ENCODE peak calls at places on chromosomes 13 and 19, in ten cellular contexts. Q is left ventricle myocardium inferior; Z is foreskin keratinocyte; W is CD4-positive, alpha-beta T cell; V is cardiac fibroblast; D is AG09319; F is neural progenitor cell; A is progenitor cell of endocrine pancreas; N is dorsolateral prefrontal cortex; K is colonic mucosa. C is an unnamed sample.

GRCh38 chr13:30900952-30901749 is 4.9 kb upstream of the MEDAG start:
- DNase-seq in Z (no peak), W (no peak), D (no peak), Q (no peak), N (no peak), K (no peak), A (no peak), V (no peak), F (no peak), C (no peak)

GRCh38 chr19:33047422-33047821 is 17.3 kb downstream of the RHPN2 start:
- DNase-seq in F (no peak), K (peak; percentile 92), Z (peak; percentile 97), D (no peak), A (peak; percentile 34), W (no peak), N (no peak), V (no peak), Q (no peak), C (no peak)

GRCh38 chr13:51050021-51050886 is 60.8 kb downstream of the C13orf42 start:
- DNase-seq in F (no peak), K (no peak), Q (no peak), V (no peak), W (no peak), D (no peak), Z (no peak), N (no peak), A (no peak), C (no peak)

GRCh38 chr19:46622118-46622446 is 2.8 kb downstream of the PTGIR start:
- DNase-seq in D (no peak), K (no peak), A (no peak), F (no peak), V (no peak), Q (no peak), Z (no peak), N (no peak), W (no peak), C (no peak)

GRCh38 chr13:21528616-21529015 is 69.5 kb upstream of the ZDHHC20 start:
- DNase-seq in Q (no peak), F (no peak), A (no peak), K (no peak), D (no peak), Z (peak; percentile 23), N (no peak), V (peak; percentile 52), W (no peak), C (no peak)

GRCh38 chr13:28613562-28613961 is 45.4 kb upstream of the POMP start:
- DNase-seq in V (no peak), Z (no peak), D (no peak), A (no peak), N (no peak), Q (no peak), W (no peak), K (peak; percentile 21), F (no peak), C (no peak)

GRCh38 chr13:101785858-101786257 is 333.4 kb downstream of the ITGBL1 start:
- DNase-seq in F (peak; percentile 64), Q (peak; percentile 19), K (no peak), D (peak; percentile 4), N (no peak), V (peak; percentile 0), Z (no peak), A (no peak), W (no peak), C (no peak)

GRCh38 chr13:30520571-30520970 is 54.8 kb upstream of the HMGB1 start:
- DNase-seq in V (peak; percentile 19), Z (peak; percentile 59), Q (no peak), A (no peak), K (no peak), W (no peak), N (no peak), D (no peak), F (no peak), C (no peak)

DNA sequence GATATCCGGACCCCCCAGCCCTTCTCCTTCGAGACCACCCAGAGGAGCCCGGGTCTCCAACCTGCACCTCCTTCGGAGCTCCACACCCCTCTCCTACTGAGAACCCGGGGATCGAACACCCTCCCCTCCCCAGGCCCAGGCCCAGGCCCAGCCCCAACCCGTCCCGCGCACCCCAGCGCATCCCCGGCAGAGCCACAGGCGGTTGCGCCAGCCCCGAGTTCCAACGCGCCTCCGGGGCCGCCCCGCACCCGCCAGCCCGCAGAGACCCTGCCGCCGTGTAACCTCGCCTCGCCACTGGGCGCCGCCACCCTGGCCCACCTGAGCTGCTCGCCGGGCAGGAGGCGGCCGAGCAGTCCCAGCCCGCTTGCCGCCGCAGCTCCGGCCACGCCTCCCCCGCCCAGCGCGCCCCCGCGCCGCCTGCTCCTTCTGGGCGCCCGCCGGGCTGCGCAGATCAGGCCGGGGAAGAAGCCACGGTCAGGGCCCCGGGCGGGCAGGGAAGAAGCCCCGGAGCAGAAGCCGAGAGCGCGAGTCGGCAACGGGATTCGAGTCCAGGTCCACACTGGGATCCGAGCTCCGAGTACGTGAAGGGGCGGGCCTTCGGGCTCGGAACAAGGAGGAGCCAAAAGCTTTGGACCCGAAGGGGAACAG is at the start of gene MBOAT7:
- DNase-seq in V (no peak), A (peak; percentile 88), F (no peak), D (no peak), W (no peak), N (no peak), Z (no peak), Q (no peak), K (no peak), C (peak; percentile 83)
- TF ChIP-seq CTCF in V (no peak), A (peak; percentile 61), F (peak; percentile 45), D (no peak), W (no peak), N (peak; percentile 11), Z (peak; percentile 55), Q (peak; percentile 44), K (no peak), C (peak; percentile 26)

DNA sequence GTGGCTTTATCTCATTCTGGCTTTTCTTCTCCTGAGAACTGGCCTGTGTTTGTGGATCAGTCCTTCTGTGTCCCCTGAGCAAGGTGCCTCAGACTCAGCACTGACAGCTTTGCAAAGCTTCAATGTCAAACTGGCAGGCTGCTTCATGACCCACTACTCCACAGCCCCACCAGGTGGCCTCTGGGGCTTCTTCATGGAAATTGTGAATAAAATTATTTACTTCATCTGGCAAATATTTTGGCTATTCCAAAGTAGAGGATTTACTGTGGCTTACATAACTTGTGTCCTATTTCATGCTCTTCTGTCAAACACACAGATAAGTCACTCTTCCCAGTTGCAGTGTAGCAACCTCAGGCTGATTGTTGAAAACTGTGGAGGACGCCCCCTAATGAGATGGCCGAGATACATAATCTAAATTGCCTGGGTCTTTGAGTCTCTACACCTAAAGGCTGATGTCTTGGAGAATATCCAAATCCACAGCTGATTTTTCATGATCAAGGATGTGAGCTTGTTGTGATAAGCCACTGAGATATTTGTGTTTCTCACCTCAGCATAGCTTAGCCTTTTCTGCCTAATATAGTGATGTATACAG is 721.9 kb upstream of the SLC10A2 start:
- DNase-seq in A (no peak), F (no peak), Q (peak; percentile 31), V (no peak), W (no peak), D (no peak), Z (peak; percentile 5), K (no peak), N (no peak), C (no peak)
- TF ChIP-seq CTCF in A (peak; percentile 53), F (peak; percentile 43), Q (peak; percentile 59), V (peak; percentile 5), W (no peak), D (no peak), Z (peak; percentile 36), K (no peak), N (no peak), C (no peak)

GRCh38 chr19:4363571-4364304 is 20.4 kb downstream of the MPND start:
- DNase-seq in Q (no peak), W (no peak), Z (no peak), V (no peak), K (no peak), F (no peak), D (no peak), N (no peak), A (no peak), C (no peak)

GRCh38 chr19:4360641-4361151 is 17.3 kb downstream of the MPND start:
- DNase-seq in Z (no peak), V (no peak), F (no peak), A (no peak), Q (no peak), N (peak; percentile 48), D (no peak), W (no peak), K (no peak), C (no peak)

GRCh38 chr19:4362038-4362828 is 18.9 kb downstream of the MPND start:
- DNase-seq in D (no peak), W (no peak), V (no peak), K (no peak), Q (no peak), F (no peak), N (peak; percentile 42), A (no peak), Z (no peak), C (no peak)

GRCh38 chr19:4361152-4362037 is 18.0 kb downstream of the MPND start:
- DNase-seq in V (no peak), D (no peak), W (no peak), F (peak; percentile 39), Z (no peak), A (no peak), K (no peak), Q (no peak), N (peak; percentile 57), C (no peak)

DNA sequence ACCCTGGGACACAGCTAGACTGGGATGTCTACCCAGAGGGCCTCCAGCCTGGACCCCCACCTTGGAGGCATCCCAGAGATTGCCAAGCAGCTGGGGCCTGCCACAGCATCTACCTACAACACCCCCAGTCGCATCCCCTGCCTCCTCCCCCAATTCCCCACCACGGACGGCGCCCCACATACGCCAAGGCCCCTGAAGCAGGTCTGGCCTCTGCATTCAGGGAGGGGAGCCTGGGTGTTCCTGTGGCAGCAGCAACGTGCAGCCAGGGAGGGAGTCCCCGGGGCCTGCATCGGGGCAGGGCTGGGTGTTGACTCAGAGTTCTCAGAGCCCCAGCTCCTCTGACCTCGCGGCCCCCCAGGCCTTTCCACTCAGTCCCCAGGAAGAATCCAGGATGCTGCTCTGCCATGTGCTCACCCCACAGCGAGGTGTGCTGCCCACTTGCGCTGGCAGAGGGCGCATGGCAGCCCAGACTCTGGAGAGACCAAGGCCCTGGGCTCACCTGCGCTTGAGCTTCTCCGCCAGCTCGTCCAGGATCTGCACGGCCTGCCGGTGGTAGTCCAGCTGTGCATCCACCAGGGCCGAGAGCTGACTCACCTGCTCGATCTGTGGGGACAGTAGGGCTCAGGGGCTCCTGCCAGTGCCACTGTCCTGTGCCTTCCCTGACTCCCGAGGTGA is 19.6 kb downstream of the MPND start:
- DNase-seq in A (no peak), F (peak; percentile 42), Z (no peak), W (no peak), V (no peak), Q (no peak), N (no peak), D (no peak), K (no peak), C (no peak)
- TF ChIP-seq CTCF in A (no peak), F (peak; percentile 32), Z (peak; percentile 55), W (no peak), V (peak; percentile 13), Q (no peak), N (no peak), D (no peak), K (no peak), C (peak; percentile 9)

GRCh38 chr19:1674293-1674679 is 21.9 kb upstream of the TCF3 start:
- DNase-seq in K (no peak), Q (no peak), F (no peak), A (no peak), D (no peak), Z (no peak), V (no peak), W (no peak), N (no peak), C (no peak)

GRCh38 chr19:1673645-1674292 is 21.4 kb upstream of the TCF3 start:
- DNase-seq in A (no peak), Z (no peak), D (no peak), Q (no peak), W (no peak), K (no peak), F (no peak), V (no peak), N (no peak), C (no peak)

GRCh38 chr19:1676351-1677266 is 24.2 kb upstream of the TCF3 start:
- DNase-seq in V (no peak), W (no peak), D (no peak), Q (no peak), F (no peak), K (no peak), N (no peak), A (no peak), Z (no peak), C (no peak)

GRCh38 chr19:1678073-1678472 is 25.7 kb upstream of the TCF3 start:
- DNase-seq in Q (no peak), V (no peak), N (no peak), Z (no peak), F (no peak), W (no peak), A (no peak), K (no peak), D (no peak), C (no peak)

DNA sequence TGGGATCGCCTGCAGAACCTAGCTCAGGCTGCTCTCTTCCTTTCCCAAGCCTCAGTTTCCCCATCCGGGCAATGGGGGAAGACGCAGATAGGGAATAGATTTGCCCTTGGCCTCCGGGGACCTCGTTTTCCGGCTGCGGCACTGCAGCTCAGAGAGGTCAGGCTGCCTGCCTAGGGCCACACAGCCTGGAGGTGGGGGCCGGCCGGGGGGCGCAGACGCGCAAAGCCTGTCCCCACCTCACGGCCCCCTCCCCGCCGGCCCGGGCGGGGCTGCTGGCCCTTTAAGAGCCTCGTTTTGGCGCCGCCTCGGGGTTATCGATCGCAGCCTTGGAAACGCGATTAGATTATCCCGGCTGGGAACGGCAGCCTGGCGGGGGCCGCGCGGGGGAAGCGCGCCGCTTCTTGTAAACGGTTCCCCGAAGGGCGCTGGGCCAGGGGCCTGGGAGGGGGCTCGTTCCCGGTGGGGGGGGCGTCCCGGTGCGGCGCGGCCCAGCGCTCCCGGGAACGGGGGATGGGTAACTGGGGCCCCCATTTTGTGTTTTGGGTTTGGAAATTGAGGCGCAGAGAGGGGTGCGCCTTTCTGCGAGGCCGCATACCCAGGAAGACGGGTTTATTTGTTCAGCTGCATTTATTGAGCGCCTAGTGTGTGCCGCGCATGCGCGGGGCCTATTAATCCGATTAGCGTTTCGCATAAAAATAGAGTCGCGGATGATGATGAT is 23.4 kb upstream of the TCF3 start:
- DNase-seq in N (no peak), K (no peak), D (no peak), Z (no peak), A (peak; percentile 74), Q (no peak), V (no peak), F (peak; percentile 70), W (no peak), C (no peak)
- TF ChIP-seq CTCF in N (no peak), K (no peak), D (no peak), Z (no peak), A (no peak), Q (no peak), V (no peak), F (no peak), W (no peak), C (no peak)

C was measured in D721Med.